ENCODE peak calls at places on chromosomes 6 and 20, in four cellular contexts. One of them, this sample, is unnamed.
A peak's percentile ranks its signal among the peaks of the same experiment; 100 is the strongest.

GRCh38 chr6:153084393-153084792 is 46.7 kb downstream of the RGS17 start:
- DNase-seq in kidney: no peak
- DNase-seq in left ventricle myocardium inferior: no peak
- DNase-seq in GM12878: no peak
- DNase-seq in this sample: no peak

GRCh38 chr6:160032538-160032937 is 63.7 kb downstream of the IGF2R start:
- DNase-seq in kidney: no peak
- DNase-seq in GM12878: no peak
- DNase-seq in left ventricle myocardium inferior: no peak
- DNase-seq in this sample: no peak

GRCh38 chr20:46494077-46494476 is 19.3 kb downstream of the ZNF334 start:
- DNase-seq in kidney: no peak
- DNase-seq in left ventricle myocardium inferior: no peak
- DNase-seq in GM12878: no peak
- DNase-seq in this sample: no peak

GRCh38 chr20:35663813-35664543 is 722 bp downstream of the CPNE1 start:
- DNase-seq in left ventricle myocardium inferior: no peak
- DNase-seq in GM12878: no peak
- DNase-seq in kidney: peak; percentile 77
- DNase-seq in this sample: peak; percentile 17

GRCh38 chr6:84536914-84537638 is 227.3 kb downstream of the TBX18 start:
- DNase-seq in left ventricle myocardium inferior: no peak
- DNase-seq in kidney: no peak
- DNase-seq in GM12878: no peak
- DNase-seq in this sample: no peak

GRCh38 chr6:136873733-136874132 is 48.4 kb upstream of the SLC35D3 start:
- DNase-seq in GM12878: no peak
- DNase-seq in left ventricle myocardium inferior: no peak
- DNase-seq in kidney: no peak
- DNase-seq in this sample: no peak

GRCh38 chr20:7094438-7094997 is 327.0 kb downstream of the BMP2 start:
- DNase-seq in left ventricle myocardium inferior: no peak
- DNase-seq in GM12878: no peak
- DNase-seq in kidney: no peak
- DNase-seq in this sample: no peak

GRCh38 chr6:89443658-89444057 is 10.7 kb downstream of the ANKRD6 start:
- DNase-seq in GM12878: no peak
- DNase-seq in left ventricle myocardium inferior: no peak
- DNase-seq in kidney: no peak
- DNase-seq in this sample: no peak

GRCh38 chr20:59850018-59850641 is 83.3 kb downstream of the SYCP2 start:
- DNase-seq in kidney: no peak
- DNase-seq in left ventricle myocardium inferior: no peak
- DNase-seq in GM12878: peak; percentile 9
- DNase-seq in this sample: no peak

GRCh38 chr6:152292595-152292994 is 344.6 kb downstream of the SYNE1 start:
- DNase-seq in kidney: no peak
- DNase-seq in GM12878: no peak
- DNase-seq in left ventricle myocardium inferior: no peak
- DNase-seq in this sample: no peak

GRCh38 chr6:157989541-157990289 is 8.1 kb downstream of the SYNJ2 start:
- DNase-seq in GM12878: no peak
- DNase-seq in left ventricle myocardium inferior: peak; percentile 80
- DNase-seq in kidney: peak; percentile 89
- DNase-seq in this sample: no peak

GRCh38 chr6:10359581-10359980 is 55.3 kb downstream of the TFAP2A start:
- DNase-seq in kidney: no peak
- DNase-seq in left ventricle myocardium inferior: no peak
- DNase-seq in GM12878: no peak
- DNase-seq in this sample: no peak

GRCh38 chr20:43972692-43973091 is 58.0 kb downstream of the TOX2 start:
- DNase-seq in kidney: no peak
- DNase-seq in GM12878: no peak
- DNase-seq in left ventricle myocardium inferior: no peak
- DNase-seq in this sample: peak; percentile 21

DNA sequence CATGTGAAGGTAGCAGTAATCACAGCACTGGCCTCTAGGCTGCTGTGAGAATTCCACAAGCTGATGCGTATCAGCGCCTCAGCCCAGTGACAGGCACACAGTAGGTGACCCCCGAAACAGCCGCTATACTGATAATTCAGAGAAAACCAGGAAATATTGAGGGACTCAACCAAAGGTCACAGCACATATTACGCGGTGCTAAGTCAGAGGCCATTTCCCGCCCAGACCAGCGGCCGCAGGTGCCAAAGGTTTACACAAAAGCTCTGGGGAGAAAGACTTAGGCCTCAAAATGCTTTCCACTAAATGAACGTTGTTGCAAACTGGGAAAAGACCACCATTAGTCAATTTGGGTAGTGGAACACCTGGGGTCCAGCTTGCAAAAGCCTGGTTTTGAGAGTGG is 4.9 kb downstream of the NOL4L start:
- DNase-seq in kidney: no peak
- DNase-seq in left ventricle myocardium inferior: no peak
- DNase-seq in GM12878: no peak
- DNase-seq in this sample: no peak
- H3K4me1 ChIP-seq in kidney: no peaks in the 10 kb centered on the region
- H3K4me1 ChIP-seq in left ventricle myocardium inferior: peaks cover 21% of the 10 kb centered on the region
- H3K4me1 ChIP-seq in GM12878: peaks cover 7% of the 10 kb centered on the region
- H3K4me1 ChIP-seq in this sample: no peaks in the 10 kb centered on the region

GRCh38 chr20:33676652-33677645 is 2.7 kb upstream of the NECAB3 start:
- DNase-seq in kidney: peak; percentile 78
- DNase-seq in left ventricle myocardium inferior: no peak
- DNase-seq in GM12878: no peak
- DNase-seq in this sample: no peak

GRCh38 chr20:33676121-33676520 is 1.9 kb upstream of the NECAB3 start:
- DNase-seq in left ventricle myocardium inferior: no peak
- DNase-seq in GM12878: no peak
- DNase-seq in kidney: peak; percentile 65
- DNase-seq in this sample: no peak

GRCh38 chr20:33673411-33674293 is 576 bp downstream of the NECAB3 start:
- DNase-seq in left ventricle myocardium inferior: no peak
- DNase-seq in kidney: peak; percentile 74
- DNase-seq in GM12878: no peak
- DNase-seq in this sample: no peak

GRCh38 chr20:33674294-33675126 is at the start of gene NECAB3:
- DNase-seq in kidney: peak; percentile 92
- DNase-seq in left ventricle myocardium inferior: peak; percentile 88
- DNase-seq in GM12878: no peak
- DNase-seq in this sample: no peak

GRCh38 chr20:33675127-33675954 is 1.1 kb upstream of the NECAB3 start:
- DNase-seq in GM12878: no peak
- DNase-seq in left ventricle myocardium inferior: no peak
- DNase-seq in kidney: peak; percentile 67
- DNase-seq in this sample: no peak
- H3K27ac ChIP-seq in GM12878: no peak overlapping the region
- H3K27ac ChIP-seq in left ventricle myocardium inferior: peak overlapping the region; percentile 93
- H3K27ac ChIP-seq in kidney: no peak overlapping the region
- H3K27ac ChIP-seq in this sample: peak overlapping the region; percentile 97

GRCh38 chr6:24901698-24902328 is 33.9 kb downstream of the RIPOR2 start:
- DNase-seq in left ventricle myocardium inferior: no peak
- DNase-seq in kidney: no peak
- DNase-seq in GM12878: no peak
- DNase-seq in this sample: no peak

GRCh38 chr6:24905485-24905884 is 30.3 kb downstream of the RIPOR2 start:
- DNase-seq in GM12878: no peak
- DNase-seq in kidney: no peak
- DNase-seq in left ventricle myocardium inferior: no peak
- DNase-seq in this sample: no peak

GRCh38 chr6:24900917-24901697 is 34.7 kb downstream of the RIPOR2 start:
- DNase-seq in left ventricle myocardium inferior: no peak
- DNase-seq in GM12878: no peak
- DNase-seq in kidney: no peak
- DNase-seq in this sample: no peak

GRCh38 chr6:24903681-24904080 is 32.1 kb downstream of the RIPOR2 start:
- DNase-seq in GM12878: no peak
- DNase-seq in left ventricle myocardium inferior: no peak
- DNase-seq in kidney: no peak
- DNase-seq in this sample: no peak

GRCh38 chr6:24902782-24903181 is 33.0 kb downstream of the RIPOR2 start:
- DNase-seq in kidney: no peak
- DNase-seq in left ventricle myocardium inferior: no peak
- DNase-seq in GM12878: no peak
- DNase-seq in this sample: no peak
- TF ChIP-seq CTCF in kidney: no peak
- TF ChIP-seq CTCF in left ventricle myocardium inferior: no peak
- TF ChIP-seq CTCF in GM12878: no peak
- TF ChIP-seq CTCF in this sample: no peak

DNA sequence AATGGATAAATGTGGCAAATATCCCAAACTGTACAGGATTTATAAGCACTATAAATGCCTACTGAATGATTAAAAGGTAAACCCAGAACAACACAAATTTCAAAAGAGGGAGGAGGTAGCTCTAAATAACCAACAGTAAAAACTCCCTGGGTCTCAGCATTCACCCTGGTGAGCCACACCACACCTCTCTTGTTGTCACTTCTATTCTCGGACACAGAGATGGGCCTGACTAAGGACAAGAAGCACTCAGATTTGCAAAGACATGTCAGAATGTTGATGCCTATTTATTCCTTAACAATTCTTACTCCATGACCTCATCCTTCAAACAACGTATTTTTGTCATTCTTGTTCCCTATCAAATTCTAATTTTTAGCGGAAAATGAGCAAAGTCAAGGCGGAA is 14.7 kb downstream of the TNFRSF21 start:
- DNase-seq in left ventricle myocardium inferior: no peak
- DNase-seq in kidney: no peak
- DNase-seq in GM12878: no peak
- DNase-seq in this sample: no peak
- H3K4me1 ChIP-seq in left ventricle myocardium inferior: peaks cover 4% of the 10 kb centered on the region
- H3K4me1 ChIP-seq in kidney: no peaks in the 10 kb centered on the region
- H3K4me1 ChIP-seq in GM12878: no peaks in the 10 kb centered on the region
- H3K4me1 ChIP-seq in this sample: no peaks in the 10 kb centered on the region